ENCODE peak calls at places on chromosomes 11 and 22, in five cellular contexts. One of them, this sample, is unnamed.

GRCh38 chr11:3880724-3881123 is 25.3 kb downstream of the STIM1 start:
- DNase-seq in fibroblast of lung: peak
- DNase-seq in PC-3: peak
- DNase-seq in OCI-LY7: peak
- DNase-seq in dorsolateral prefrontal cortex: no peak
- DNase-seq in this sample: no peak

GRCh38 chr11:76408171-76408965 is 27.2 kb downstream of the GVQW3 start:
- DNase-seq in fibroblast of lung: no peak
- DNase-seq in PC-3: no peak
- DNase-seq in OCI-LY7: peak
- DNase-seq in dorsolateral prefrontal cortex: no peak
- DNase-seq in this sample: no peak

GRCh38 chr22:20137671-20138416 is 6.2 kb downstream of the ZDHHC8 start:
- DNase-seq in fibroblast of lung: no peak
- DNase-seq in PC-3: no peak
- DNase-seq in OCI-LY7: no peak
- DNase-seq in dorsolateral prefrontal cortex: peak
- DNase-seq in this sample: no peak

GRCh38 chr11:83573097-83573496 is 286.9 kb upstream of the CCDC90B start:
- DNase-seq in fibroblast of lung: peak
- DNase-seq in PC-3: peak
- DNase-seq in OCI-LY7: no peak
- DNase-seq in dorsolateral prefrontal cortex: no peak
- DNase-seq in this sample: peak

GRCh38 chr11:108199446-108200321 is 22.8 kb downstream of the NPAT start:
- DNase-seq in fibroblast of lung: peak
- DNase-seq in PC-3: peak
- DNase-seq in OCI-LY7: no peak
- DNase-seq in dorsolateral prefrontal cortex: no peak
- DNase-seq in this sample: no peak

GRCh38 chr11:26974068-26974790 is 19.7 kb upstream of the FIBIN start:
- DNase-seq in fibroblast of lung: peak
- DNase-seq in PC-3: no peak
- DNase-seq in OCI-LY7: no peak
- DNase-seq in dorsolateral prefrontal cortex: no peak
- DNase-seq in this sample: no peak

GRCh38 chr11:121930004-121930965 is 185.7 kb downstream of the BLID start:
- DNase-seq in fibroblast of lung: peak
- DNase-seq in PC-3: no peak
- DNase-seq in OCI-LY7: no peak
- DNase-seq in dorsolateral prefrontal cortex: no peak
- DNase-seq in this sample: no peak

GRCh38 chr11:16191852-16192240 is 164.5 kb downstream of the SOX6 start:
- DNase-seq in fibroblast of lung: no peak
- DNase-seq in PC-3: no peak
- DNase-seq in OCI-LY7: peak
- DNase-seq in dorsolateral prefrontal cortex: no peak
- DNase-seq in this sample: no peak

GRCh38 chr22:27876684-27877083 is 42.4 kb downstream of the PITPNB start:
- DNase-seq in fibroblast of lung: peak
- DNase-seq in PC-3: no peak
- DNase-seq in OCI-LY7: no peak
- DNase-seq in dorsolateral prefrontal cortex: no peak
- DNase-seq in this sample: peak

GRCh38 chr22:32480238-32480637 is 5.6 kb downstream of the FBXO7 start:
- DNase-seq in fibroblast of lung: no peak
- DNase-seq in PC-3: no peak
- DNase-seq in OCI-LY7: peak
- DNase-seq in dorsolateral prefrontal cortex: no peak
- DNase-seq in this sample: no peak

DNA sequence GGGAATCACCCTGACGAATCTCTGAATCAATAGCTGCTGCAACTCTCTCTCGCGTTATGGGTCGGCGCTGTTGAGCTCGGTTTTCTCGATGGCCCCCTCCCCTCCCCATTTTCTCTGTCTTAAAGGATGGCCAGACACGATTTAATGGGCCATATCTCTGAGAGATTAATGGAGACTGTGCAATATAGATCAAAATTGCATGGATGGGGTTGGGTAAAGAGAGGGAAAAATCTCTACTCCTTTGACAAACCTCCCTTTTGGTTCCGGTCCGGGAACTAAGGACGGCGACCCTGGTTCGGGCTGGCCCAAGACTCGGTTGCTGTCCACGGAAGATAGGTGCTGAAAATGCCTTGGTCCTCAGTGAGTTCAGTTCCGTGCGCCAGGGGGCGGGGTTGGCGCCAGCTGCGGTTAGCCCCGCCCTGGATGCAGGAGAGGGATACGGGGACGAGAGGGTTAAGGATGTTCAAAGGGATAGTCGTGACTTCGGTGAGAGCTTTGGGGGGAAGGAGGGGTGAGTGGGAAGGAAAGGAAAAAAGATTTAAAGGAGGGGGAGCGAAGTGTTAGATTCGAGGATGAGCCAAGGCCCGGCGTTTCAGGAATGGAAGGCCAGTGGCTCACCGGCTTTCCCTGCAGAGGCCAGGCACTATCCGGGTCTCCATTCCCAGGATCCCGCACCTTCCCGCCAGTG is 103.6 kb upstream of the HSD17B12 start:
- DNase-seq in fibroblast of lung: peak
- DNase-seq in PC-3: peak
- DNase-seq in OCI-LY7: no peak
- DNase-seq in dorsolateral prefrontal cortex: no peak
- DNase-seq in this sample: no peak
- H3K4me3 ChIP-seq in fibroblast of lung: no peak
- H3K4me3 ChIP-seq in PC-3: no peak
- H3K4me3 ChIP-seq in OCI-LY7: no peak
- H3K4me3 ChIP-seq in dorsolateral prefrontal cortex: peak
- H3K4me3 ChIP-seq in this sample: peak

DNA sequence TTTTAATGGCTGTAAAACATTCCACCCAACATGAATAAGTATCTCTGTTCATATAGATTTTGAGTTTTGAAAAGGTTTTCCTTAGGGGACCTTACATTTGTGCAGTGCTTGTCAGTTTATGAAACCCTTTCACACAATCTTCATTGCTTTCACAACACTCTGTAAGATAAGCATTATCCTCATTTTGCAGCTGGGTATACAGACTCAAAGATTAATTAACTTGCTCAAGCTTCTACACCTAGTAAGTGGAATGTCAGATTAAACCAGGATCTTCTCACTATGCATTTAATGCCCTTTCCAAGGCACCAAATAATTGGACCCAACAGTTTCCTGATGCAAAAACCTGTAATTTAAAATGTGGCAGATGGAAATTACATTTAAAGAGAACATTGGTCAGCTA is 11.6 kb upstream of the GAB2 start:
- DNase-seq in fibroblast of lung: no peak
- DNase-seq in PC-3: no peak
- DNase-seq in OCI-LY7: no peak
- DNase-seq in dorsolateral prefrontal cortex: no peak
- DNase-seq in this sample: no peak
- H3K4me3 ChIP-seq in fibroblast of lung: no peak
- H3K4me3 ChIP-seq in PC-3: no peak
- H3K4me3 ChIP-seq in OCI-LY7: no peak
- H3K4me3 ChIP-seq in dorsolateral prefrontal cortex: no peak
- H3K4me3 ChIP-seq in this sample: no peak

DNA sequence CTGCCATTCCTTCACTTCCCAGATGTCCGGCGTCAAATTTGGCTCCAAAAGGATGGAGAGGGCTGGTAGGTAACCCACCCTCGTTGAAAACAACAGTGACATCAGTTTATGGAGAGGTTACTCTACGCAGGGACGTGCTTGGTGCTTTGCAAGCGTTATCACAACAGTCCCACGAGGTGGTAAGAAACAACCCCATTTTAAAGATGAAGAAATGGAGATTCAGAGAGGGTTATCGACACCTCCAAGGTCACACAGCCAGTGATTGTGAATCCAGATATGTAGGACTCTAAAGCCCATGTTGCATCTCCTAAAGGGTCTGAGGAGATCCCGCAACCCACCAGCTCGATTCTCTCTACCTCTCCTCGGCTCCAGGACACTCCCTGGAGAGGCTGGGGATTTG is 773 bp downstream of the MIAT start:
- DNase-seq in fibroblast of lung: no peak
- DNase-seq in PC-3: no peak
- DNase-seq in OCI-LY7: no peak
- DNase-seq in dorsolateral prefrontal cortex: no peak
- DNase-seq in this sample: no peak
- H3K4me3 ChIP-seq in fibroblast of lung: peak
- H3K4me3 ChIP-seq in PC-3: peak
- H3K4me3 ChIP-seq in OCI-LY7: peak
- H3K4me3 ChIP-seq in dorsolateral prefrontal cortex: peak
- H3K4me3 ChIP-seq in this sample: peak

DNA sequence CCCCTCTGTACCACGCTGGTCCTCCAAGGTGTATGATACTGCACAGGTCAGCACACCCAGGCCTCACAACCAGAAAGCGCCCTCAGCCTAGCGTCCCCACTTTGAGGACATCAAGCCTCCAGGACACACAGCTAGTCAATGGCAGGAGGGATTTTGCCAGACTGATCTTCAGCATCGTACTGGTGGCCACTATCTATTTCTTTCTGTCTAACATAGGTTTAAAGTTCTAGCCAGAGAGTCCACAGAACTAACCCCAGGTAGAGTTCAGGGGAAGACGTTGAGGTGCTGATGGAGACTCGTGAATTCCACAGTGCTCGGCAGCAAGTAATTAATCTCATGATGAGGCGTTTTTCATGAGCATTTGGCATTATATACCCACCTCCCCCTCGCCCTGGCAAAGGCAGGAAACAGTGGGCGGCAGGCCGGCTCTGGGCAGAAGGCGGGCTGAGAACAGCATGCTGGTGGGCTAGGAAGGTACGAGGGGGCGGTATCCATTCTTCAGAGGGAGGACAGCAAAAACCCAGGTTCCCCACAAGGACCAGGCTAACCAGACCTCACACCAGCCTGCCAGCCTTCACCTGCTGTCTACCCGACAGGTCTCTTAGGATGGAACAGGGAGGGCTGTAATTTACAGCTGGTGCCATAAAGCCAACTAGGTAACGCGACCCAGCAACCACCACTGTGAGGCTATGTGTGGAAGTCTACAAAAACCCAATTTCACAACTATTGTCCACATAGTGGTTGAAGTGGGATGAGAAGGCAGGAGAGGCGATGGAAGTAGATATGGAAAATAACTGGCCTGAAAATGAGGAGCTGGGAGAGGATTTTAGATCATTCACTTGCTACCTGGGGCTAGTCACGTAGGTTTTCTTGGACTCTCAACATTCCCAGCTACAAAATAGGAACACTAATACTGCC is 18.5 kb downstream of the MYH9 start:
- DNase-seq in fibroblast of lung: no peak
- DNase-seq in PC-3: no peak
- DNase-seq in OCI-LY7: no peak
- DNase-seq in dorsolateral prefrontal cortex: no peak
- DNase-seq in this sample: no peak
- H3K4me3 ChIP-seq in fibroblast of lung: no peak
- H3K4me3 ChIP-seq in PC-3: no peak
- H3K4me3 ChIP-seq in OCI-LY7: no peak
- H3K4me3 ChIP-seq in dorsolateral prefrontal cortex: no peak
- H3K4me3 ChIP-seq in this sample: no peak

DNA sequence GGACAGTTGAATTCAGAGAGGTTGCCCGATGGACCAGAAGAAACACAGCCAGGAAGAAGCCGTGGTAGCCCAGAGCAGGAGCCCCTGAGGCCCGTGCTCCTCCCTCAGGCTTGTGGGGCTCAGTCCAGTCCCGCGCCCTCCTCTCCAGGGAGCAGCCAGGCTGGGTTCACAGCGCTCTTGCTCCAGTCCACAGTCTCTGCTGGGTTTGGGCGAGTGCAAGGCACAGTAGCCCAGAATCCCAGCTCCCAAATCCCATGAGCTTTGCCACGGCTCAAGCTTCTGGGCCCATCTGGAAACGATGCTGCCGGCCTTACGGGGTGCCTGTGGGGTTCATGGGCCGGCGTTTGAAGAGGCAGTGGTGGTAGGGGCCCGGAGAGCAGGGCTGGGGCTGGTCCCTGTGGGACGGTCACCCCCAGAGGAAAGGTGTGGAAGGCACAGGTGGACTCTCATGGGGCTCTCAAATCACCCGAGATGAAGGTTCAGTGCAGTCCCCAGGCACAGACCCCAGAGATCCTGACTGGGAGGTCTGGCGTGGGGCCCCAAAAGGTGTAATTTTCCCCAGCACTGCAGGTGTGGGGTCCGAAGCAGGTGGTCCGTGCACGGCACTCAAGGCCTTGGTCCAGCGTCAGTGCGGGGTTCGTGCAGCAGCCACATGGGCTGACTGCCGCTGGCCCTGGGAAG is 30.6 kb upstream of the ATXN10 start:
- DNase-seq in fibroblast of lung: no peak
- DNase-seq in PC-3: no peak
- DNase-seq in OCI-LY7: no peak
- DNase-seq in dorsolateral prefrontal cortex: no peak
- DNase-seq in this sample: no peak
- H3K4me3 ChIP-seq in fibroblast of lung: no peak
- H3K4me3 ChIP-seq in PC-3: no peak
- H3K4me3 ChIP-seq in OCI-LY7: no peak
- H3K4me3 ChIP-seq in dorsolateral prefrontal cortex: no peak
- H3K4me3 ChIP-seq in this sample: no peak

GRCh38 chr11:120647681-120648080 is 136.1 kb downstream of the GRIK4 start:
- DNase-seq in fibroblast of lung: no peak
- DNase-seq in PC-3: no peak
- DNase-seq in OCI-LY7: no peak
- DNase-seq in dorsolateral prefrontal cortex: peak
- DNase-seq in this sample: no peak

GRCh38 chr11:120645639-120646038 is 134.1 kb downstream of the GRIK4 start:
- DNase-seq in fibroblast of lung: no peak
- DNase-seq in PC-3: no peak
- DNase-seq in OCI-LY7: no peak
- DNase-seq in dorsolateral prefrontal cortex: no peak
- DNase-seq in this sample: no peak

GRCh38 chr11:120648706-120649250 is 137.2 kb downstream of the GRIK4 start:
- DNase-seq in fibroblast of lung: no peak
- DNase-seq in PC-3: no peak
- DNase-seq in OCI-LY7: no peak
- DNase-seq in dorsolateral prefrontal cortex: peak
- DNase-seq in this sample: no peak

GRCh38 chr11:120643254-120643653 is 131.7 kb downstream of the GRIK4 start:
- DNase-seq in fibroblast of lung: no peak
- DNase-seq in PC-3: no peak
- DNase-seq in OCI-LY7: no peak
- DNase-seq in dorsolateral prefrontal cortex: no peak
- DNase-seq in this sample: no peak

GRCh38 chr11:120646206-120646605 is 134.7 kb downstream of the GRIK4 start:
- DNase-seq in fibroblast of lung: no peak
- DNase-seq in PC-3: no peak
- DNase-seq in OCI-LY7: no peak
- DNase-seq in dorsolateral prefrontal cortex: no peak
- DNase-seq in this sample: no peak
- H3K4me3 ChIP-seq in fibroblast of lung: no peak
- H3K4me3 ChIP-seq in PC-3: no peak
- H3K4me3 ChIP-seq in OCI-LY7: no peak
- H3K4me3 ChIP-seq in dorsolateral prefrontal cortex: no peak
- H3K4me3 ChIP-seq in this sample: no peak

This sample was measured in skeletal muscle cell.